ENCODE peak calls at places on chromosomes 5 and 9, in five cellular contexts. B is CD4-positive, alpha-beta memory T cell; A is mesenchymal stem cell; T is tibial nerve; D is uterus. M is an unnamed sample.
A peak's percentile ranks its signal among the peaks of the same experiment; 100 is the strongest.

GRCh38 chr5:7261049-7261448 is 134.9 kb upstream of the ADCY2 start:
- DNase-seq in A (peak; percentile 16), B (no peak), T (peak; percentile 28), D (no peak), M (peak; percentile 39)

GRCh38 chr9:126293522-126293889 is 33.1 kb upstream of the MVB12B start:
- DNase-seq in A (no peak), T (no peak), D (no peak), B (no peak), M (no peak)

GRCh38 chr9:97408562-97408961 is 3.3 kb upstream of the TDRD7 start:
- DNase-seq in B (no peak), D (no peak), A (no peak), T (no peak), M (no peak)

GRCh38 chr9:76962732-76963131 is 56.7 kb upstream of the FOXB2 start:
- DNase-seq in B (no peak), T (no peak), D (no peak), A (no peak), M (no peak)

GRCh38 chr5:180080670-180081280 is 9.2 kb upstream of the RNF130 start:
- DNase-seq in T (no peak), D (no peak), B (peak; percentile 48), A (no peak), M (no peak)

GRCh38 chr5:178370102-178370501 is 137.5 kb upstream of the PHYKPL start:
- DNase-seq in T (no peak), A (no peak), D (no peak), B (no peak), M (no peak)

GRCh38 chr9:128485414-128485855 is 19.1 kb upstream of the GLE1 start:
- DNase-seq in D (no peak), B (no peak), T (no peak), A (no peak), M (no peak)

GRCh38 chr5:113319256-113320053 is 115.3 kb downstream of the TSSK1B start:
- DNase-seq in T (no peak), A (no peak), D (no peak), B (no peak), M (no peak)

GRCh38 chr5:94832685-94833084 is 214.2 kb downstream of the SLF1 start:
- DNase-seq in B (no peak), T (no peak), D (no peak), A (no peak), M (no peak)

GRCh38 chr9:81848472-81848871 is 79.8 kb upstream of the SPATA31D4 start:
- DNase-seq in D (no peak), T (no peak), A (peak; percentile 68), B (no peak), M (no peak)

GRCh38 chr9:5872496-5872895 is 18.2 kb upstream of the MLANA start:
- DNase-seq in A (no peak), T (no peak), D (no peak), B (no peak), M (no peak)

DNA sequence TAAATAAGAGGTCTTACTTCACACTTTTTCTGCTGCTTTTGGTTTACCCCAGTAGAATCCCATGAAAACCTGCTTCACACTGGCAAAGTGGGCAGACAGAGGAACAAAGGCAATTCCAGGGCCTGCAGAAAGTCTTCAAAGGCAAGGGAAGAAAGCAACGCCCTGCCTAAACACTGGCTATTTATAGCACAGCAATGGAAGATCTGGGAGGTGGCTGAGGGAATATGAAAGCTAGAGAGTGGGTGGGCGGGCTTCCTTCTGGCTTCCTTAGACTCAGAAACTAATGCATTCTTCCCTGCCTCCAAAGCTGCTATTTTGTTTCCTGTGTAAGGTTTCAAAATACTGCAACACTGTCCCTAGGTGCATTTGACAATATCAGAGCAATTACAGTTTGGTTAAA is 46.8 kb downstream of the ELAVL2 start:
- DNase-seq in T (no peak), B (no peak), D (no peak), A (no peak), M (no peak)
- H3K27ac ChIP-seq in T (no peak overlapping the region), B (no peak overlapping the region), D (no peak overlapping the region), A (no peak overlapping the region), M (no peak overlapping the region)

GRCh38 chr9:129988607-129989361 is 54.2 kb downstream of the FNBP1 start:
- DNase-seq in D (no peak), T (no peak), A (peak; percentile 61), B (peak; percentile 67), M (no peak)
- H3K27ac ChIP-seq in D (peak overlapping the region; percentile 12), T (no peak overlapping the region), A (no peak overlapping the region), B (peak overlapping the region; percentile 73), M (no peak overlapping the region)

DNA sequence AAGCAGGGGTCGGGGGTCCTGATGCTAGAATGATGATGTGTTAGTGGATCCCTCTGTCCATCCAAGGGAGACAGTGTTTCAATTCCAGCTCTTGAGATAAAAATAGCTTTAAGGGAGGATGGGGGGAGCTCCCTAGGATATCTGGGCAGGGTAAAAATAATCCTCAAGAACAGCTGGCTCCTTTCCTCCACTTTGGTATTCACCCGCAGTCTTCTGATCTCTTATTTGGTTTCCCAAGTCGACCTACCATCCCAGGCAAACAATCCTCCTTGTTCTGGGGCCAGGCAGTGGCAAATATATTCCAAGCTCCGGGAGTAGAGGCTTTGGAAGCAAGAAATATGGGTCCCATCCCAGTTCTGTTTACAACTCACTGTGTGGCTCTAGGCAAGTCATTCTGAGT is 14.5 kb upstream of the COL27A1 start:
- DNase-seq in D (no peak), A (no peak), T (no peak), B (no peak), M (no peak)
- H3K27ac ChIP-seq in D (no peak overlapping the region), A (no peak overlapping the region), T (no peak overlapping the region), B (no peak overlapping the region), M (no peak overlapping the region)

GRCh38 chr5:148962761-148963324 is 100.0 kb downstream of the SH3TC2 start:
- DNase-seq in D (no peak), A (no peak), B (no peak), T (no peak), M (peak; percentile 34)
- H3K27ac ChIP-seq in D (no peak overlapping the region), A (no peak overlapping the region), B (no peak overlapping the region), T (no peak overlapping the region), M (no peak overlapping the region)

GRCh38 chr9:98973546-98973921 is 29.8 kb downstream of the COL15A1 start:
- DNase-seq in D (no peak), B (no peak), T (peak; percentile 40), A (no peak), M (no peak)

GRCh38 chr9:98975838-98976237 is 32.1 kb downstream of the COL15A1 start:
- DNase-seq in A (no peak), T (no peak), D (no peak), B (no peak), M (no peak)

GRCh38 chr9:98974106-98974505 is 30.4 kb downstream of the COL15A1 start:
- DNase-seq in T (no peak), B (no peak), A (no peak), D (no peak), M (no peak)

GRCh38 chr9:98974554-98974953 is 30.8 kb downstream of the COL15A1 start:
- DNase-seq in B (no peak), A (no peak), D (no peak), T (no peak), M (no peak)

GRCh38 chr9:98974994-98975712 is 31.4 kb downstream of the COL15A1 start:
- DNase-seq in T (peak; percentile 87), B (peak; percentile 61), D (peak; percentile 92), A (peak; percentile 65), M (peak; percentile 64)
- H3K27ac ChIP-seq in T (peak overlapping the region; percentile 83), B (no peak overlapping the region), D (peak overlapping the region; percentile 59), A (no peak overlapping the region), M (no peak overlapping the region)

GRCh38 chr9:94920439-94920951 is 194.0 kb downstream of the AOPEP start:
- DNase-seq in A (peak; percentile 82), T (peak; percentile 49), B (no peak), D (peak; percentile 78), M (no peak)

GRCh38 chr9:94922691-94923107 is 196.2 kb downstream of the AOPEP start:
- DNase-seq in D (peak; percentile 72), A (peak; percentile 77), T (peak; percentile 60), B (no peak), M (no peak)

GRCh38 chr9:94922098-94922607 is 195.7 kb downstream of the AOPEP start:
- DNase-seq in T (peak; percentile 62), B (no peak), A (peak; percentile 95), D (peak; percentile 52), M (peak; percentile 99)

GRCh38 chr9:94921072-94921471 is 194.6 kb downstream of the AOPEP start:
- DNase-seq in A (peak; percentile 83), D (peak; percentile 71), B (no peak), T (no peak), M (peak; percentile 80)

GRCh38 chr9:94921656-94922055 is 195.2 kb downstream of the AOPEP start:
- DNase-seq in B (no peak), T (no peak), D (no peak), A (no peak), M (no peak)
- H3K27ac ChIP-seq in B (no peak overlapping the region), T (peak overlapping the region; percentile 83), D (peak overlapping the region; percentile 93), A (peak overlapping the region; percentile 100), M (peak overlapping the region; percentile 97)